ENCODE peak calls at places on chromosome 12, in six cellular contexts. I is dorsolateral prefrontal cortex, T is brain microvascular endothelial cell, C is uterus, K is tibial artery, D is spleen. U is an unnamed sample.

GRCh38 chr12:53179694-53180269 is 740 bp upstream of the ZNF740 start:
- DNase-seq in I (peak; percentile 30), T (no peak), C (no peak), K (peak; percentile 35), D (no peak), U (no peak)

GRCh38 chr12:52925717-52926595 is 21.1 kb upstream of the KRT8 start:
- DNase-seq in I (no peak), T (no peak), C (no peak), K (no peak), D (no peak), U (no peak)

GRCh38 chr12:103382736-103383346 is 112.9 kb downstream of the C12orf42 start:
- DNase-seq in I (no peak), T (no peak), C (no peak), K (no peak), D (no peak), U (no peak)

GRCh38 chr12:64674367-64674922 is 64.2 kb downstream of the RASSF3 start:
- DNase-seq in I (no peak), T (no peak), C (no peak), K (no peak), D (peak; percentile 83), U (no peak)

GRCh38 chr12:3556716-3557115 is 65.7 kb downstream of the PRMT8 start:
- DNase-seq in I (no peak), T (no peak), C (no peak), K (no peak), D (no peak), U (no peak)

GRCh38 chr12:27179399-27180214 is 64.5 kb upstream of the STK38L start:
- DNase-seq in I (no peak), T (peak; percentile 96), C (peak; percentile 63), K (no peak), D (no peak), U (no peak)

GRCh38 chr12:109036975-109037374 is 15.4 kb upstream of the USP30 start:
- DNase-seq in I (no peak), T (no peak), C (no peak), K (no peak), D (no peak), U (no peak)

GRCh38 chr12:97159397-97159796 is 252.3 kb downstream of the NEDD1 start:
- DNase-seq in I (no peak), T (no peak), C (no peak), K (no peak), D (no peak), U (no peak)

GRCh38 chr12:89775336-89776005 is 66.8 kb upstream of the ATP2B1 start:
- DNase-seq in I (no peak), T (no peak), C (no peak), K (no peak), D (no peak), U (no peak)

GRCh38 chr12:49461221-49461620 is 77.6 kb upstream of the KCNH3 start:
- DNase-seq in I (no peak), T (no peak), C (no peak), K (no peak), D (no peak), U (no peak)

GRCh38 chr12:7004840-7005239 is 13.4 kb downstream of the LPCAT3 start:
- DNase-seq in I (no peak), T (no peak), C (no peak), K (no peak), D (no peak), U (no peak)

GRCh38 chr12:116455540-116456306 is 103.5 kb upstream of the MAP1LC3B2 start:
- DNase-seq in I (no peak), T (peak; percentile 97), C (peak; percentile 96), K (peak; percentile 91), D (peak; percentile 24), U (no peak)

DNA sequence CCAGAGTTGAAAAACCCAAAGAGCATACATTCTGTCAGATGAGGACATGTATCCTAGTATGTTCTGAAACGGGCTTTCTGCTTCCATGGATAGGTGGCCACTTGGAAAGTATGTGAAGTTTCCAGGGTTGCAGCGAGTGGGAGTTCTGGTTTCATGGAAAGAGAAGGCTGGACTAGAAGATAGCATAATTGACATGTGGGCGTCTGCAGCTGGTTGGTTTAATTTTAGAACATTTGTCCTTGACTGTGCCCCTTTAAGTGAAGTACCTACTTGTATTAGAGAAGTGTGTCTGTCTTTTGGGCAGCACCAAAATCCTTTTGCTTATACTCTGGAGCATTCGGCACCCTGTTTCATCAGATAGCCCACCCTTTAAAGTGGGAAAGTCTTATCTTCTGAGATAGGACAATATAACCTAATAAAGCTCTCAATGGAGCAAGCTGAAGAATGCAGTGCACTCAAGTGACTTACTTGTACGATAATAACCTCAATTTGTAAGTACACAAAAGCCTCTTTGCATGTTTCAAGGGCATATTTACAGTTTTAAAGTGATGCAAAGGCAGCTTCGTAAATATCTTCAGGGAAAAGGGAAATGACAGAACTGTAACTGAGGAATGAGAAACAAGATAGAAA is 35.2 kb downstream of the NTN4 start:
- DNase-seq in I (no peak), T (no peak), C (no peak), K (no peak), D (no peak), U (no peak)
- H3K27ac ChIP-seq in I (no peak overlapping the region), T (no peak overlapping the region), C (no peak overlapping the region), K (no peak overlapping the region), D (peak overlapping the region; percentile 32), U (no peak overlapping the region)

DNA sequence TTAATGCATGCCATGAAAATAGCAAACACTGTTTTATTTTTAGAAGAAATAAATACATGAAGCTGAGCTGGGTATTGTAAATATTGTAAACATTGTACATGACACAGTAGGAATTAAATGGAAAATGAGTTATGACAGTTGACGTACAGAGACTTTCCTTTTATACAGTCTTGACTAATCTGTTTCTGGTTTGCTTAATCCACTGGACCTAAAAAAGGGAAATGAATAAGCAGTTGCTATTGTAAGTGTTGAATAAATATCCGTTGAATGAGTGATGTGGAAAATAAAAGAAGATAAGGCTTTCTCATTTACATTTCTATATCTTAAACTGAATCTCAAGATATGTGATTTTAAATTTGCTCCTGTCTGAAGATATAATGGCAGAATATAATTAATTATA is 15.0 kb downstream of the PMCH start:
- DNase-seq in I (no peak), T (no peak), C (no peak), K (no peak), D (no peak), U (no peak)
- H3K27ac ChIP-seq in I (no peak overlapping the region), T (no peak overlapping the region), C (no peak overlapping the region), K (no peak overlapping the region), D (no peak overlapping the region), U (no peak overlapping the region)

GRCh38 chr12:1607940-1608782 is 13.8 kb upstream of the FBXL14 start:
- DNase-seq in I (no peak), T (no peak), C (no peak), K (no peak), D (no peak), U (no peak)
- H3K27ac ChIP-seq in I (no peak overlapping the region), T (no peak overlapping the region), C (peak overlapping the region; percentile 2), K (no peak overlapping the region), D (peak overlapping the region; percentile 67), U (no peak overlapping the region)

DNA sequence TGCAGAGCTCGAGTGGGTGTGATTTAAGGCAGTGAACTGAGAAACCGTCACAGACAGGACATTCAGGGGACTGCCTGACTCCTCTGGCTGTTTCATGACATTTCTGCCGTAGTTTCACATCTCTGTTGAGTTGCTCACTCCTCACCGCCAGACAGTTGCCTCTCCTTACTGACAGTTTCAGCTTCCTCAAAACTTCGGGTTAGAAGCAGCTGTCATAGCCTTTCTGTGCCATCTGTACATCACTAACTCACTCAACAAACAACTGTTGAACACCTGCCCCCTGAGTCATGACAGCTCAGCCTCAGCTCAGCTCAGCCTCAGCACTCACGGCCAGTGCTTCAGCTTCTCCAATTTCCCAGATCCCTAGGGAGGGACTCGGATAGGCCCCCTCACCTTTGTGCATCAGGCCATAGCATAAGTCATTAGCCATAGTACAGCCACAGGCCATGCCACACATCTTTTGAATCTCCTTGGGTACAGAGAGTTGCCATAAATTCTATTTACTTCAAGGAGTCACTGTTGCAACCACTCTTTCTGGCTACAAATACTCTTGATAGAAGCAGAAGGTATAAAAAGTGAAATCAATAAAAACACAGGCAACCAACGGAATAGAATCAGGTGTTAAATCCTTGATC is 6.2 kb upstream of the SLC15A4 start:
- DNase-seq in I (no peak), T (no peak), C (no peak), K (no peak), D (peak; percentile 81), U (no peak)
- H3K27ac ChIP-seq in I (no peak overlapping the region), T (no peak overlapping the region), C (no peak overlapping the region), K (no peak overlapping the region), D (peak overlapping the region; percentile 89), U (no peak overlapping the region)